ENCODE peak calls at places on chromosomes 3 and 15, in eight cellular contexts. A is Panc1, B is cardiac muscle cell, V is thoracic aorta, X is esophagus squamous epithelium, G is left lung, P is GM06990, O is SK-N-SH. K is an unnamed sample.

GRCh38 chr3:40223856-40224255 is 85.7 kb upstream of the EIF1B start:
- DNase-seq in P (no peak), X (no peak), G (no peak), B (no peak), O (no peak), A (no peak), V (no peak), K (no peak)

GRCh38 chr15:91469627-91470567 is 369.8 kb downstream of the SV2B start:
- DNase-seq in V (no peak), G (no peak), B (no peak), X (no peak), P (peak; percentile 45), A (no peak), O (peak; percentile 14), K (no peak)

GRCh38 chr3:184597783-184598182 is 36.2 kb downstream of the EPHB3 start:
- DNase-seq in X (no peak), G (no peak), A (no peak), O (no peak), V (no peak), P (no peak), B (no peak), K (no peak)

GRCh38 chr15:97652700-97653167 is 307.8 kb upstream of the ARRDC4 start:
- DNase-seq in G (no peak), P (no peak), V (no peak), B (no peak), X (no peak), O (peak; percentile 1), A (no peak), K (no peak)

GRCh38 chr3:135165260-135165659 is 370.2 kb downstream of the EPHB1 start:
- DNase-seq in G (no peak), B (no peak), A (no peak), V (no peak), X (no peak), O (no peak), P (no peak), K (no peak)

GRCh38 chr3:141972394-141972793 is 96.0 kb downstream of the ATP1B3 start:
- DNase-seq in X (no peak), A (no peak), O (no peak), P (no peak), V (no peak), G (no peak), B (peak; percentile 17), K (no peak)

GRCh38 chr3:196208942-196209695 is 2.1 kb downstream of the ZDHHC19 start:
- DNase-seq in B (no peak), V (no peak), P (no peak), X (no peak), O (no peak), G (no peak), A (no peak), K (no peak)

GRCh38 chr3:86547697-86548096 is 443.3 kb downstream of the VGLL3 start:
- DNase-seq in A (no peak), P (no peak), B (no peak), O (no peak), G (no peak), X (no peak), V (no peak), K (no peak)

GRCh38 chr3:81666502-81667121 is 94.8 kb downstream of the GBE1 start:
- DNase-seq in A (no peak), V (no peak), X (no peak), O (peak; percentile 14), P (no peak), G (no peak), B (peak; percentile 49), K (no peak)

GRCh38 chr15:42921049-42921731 is 612 bp upstream of the TTBK2 start:
- DNase-seq in P (no peak), V (no peak), O (peak; percentile 7), A (no peak), G (peak; percentile 38), B (peak; percentile 44), X (no peak), K (no peak)

GRCh38 chr3:58173670-58174472 is 36.9 kb downstream of the DNASE1L3 start:
- DNase-seq in A (no peak), B (peak; percentile 24), X (no peak), O (peak; percentile 63), P (no peak), G (no peak), V (no peak), K (no peak)

GRCh38 chr3:25086721-25087120 is 341.3 kb upstream of the RARB start:
- DNase-seq in V (no peak), B (no peak), O (no peak), A (no peak), P (no peak), X (no peak), G (no peak), K (no peak)

DNA sequence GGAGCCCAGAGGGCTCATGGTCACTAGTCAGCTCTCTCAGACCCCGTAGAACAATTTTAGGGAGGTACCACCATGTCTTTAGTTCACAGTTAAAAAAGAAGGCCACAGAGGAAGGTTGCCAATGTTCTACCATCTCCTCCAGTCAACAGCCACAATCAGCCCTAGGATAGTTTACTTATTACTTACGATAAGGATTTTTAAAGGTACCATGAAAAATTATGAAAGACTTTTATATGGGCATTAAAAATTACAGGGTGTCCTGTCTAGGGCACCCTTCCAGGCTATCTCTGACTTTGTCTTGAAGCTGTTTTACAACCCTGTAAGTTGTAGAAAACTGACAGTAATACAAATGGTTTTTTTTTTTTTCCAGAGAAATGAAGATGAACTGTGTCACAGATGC is 57.9 kb downstream of the CAPN7 start:
- DNase-seq in P (no peak), G (no peak), A (no peak), V (no peak), O (no peak), X (no peak), B (no peak), K (no peak)
- H3K36me3 ChIP-seq in P (peaks cover 20% of the 10 kb centered on the region), G (peaks cover 46% of the 10 kb centered on the region), A (no peaks in the 10 kb centered on the region), V (peaks cover 14% of the 10 kb centered on the region), O (peaks cover 18% of the 10 kb centered on the region), X (peaks cover 9% of the 10 kb centered on the region), B (no peaks in the 10 kb centered on the region), K (peaks cover 31% of the 10 kb centered on the region)

GRCh38 chr3:126438186-126438585 is 37.5 kb downstream of the ZXDC start:
- DNase-seq in V (no peak), O (peak; percentile 16), B (no peak), P (no peak), X (no peak), A (no peak), G (no peak), K (peak; percentile 9)
- H3K36me3 ChIP-seq in V (peaks cover 22% of the 10 kb centered on the region), O (peaks cover 21% of the 10 kb centered on the region), B (peaks cover 19% of the 10 kb centered on the region), P (peaks cover 4% of the 10 kb centered on the region), X (peaks cover 25% of the 10 kb centered on the region), A (no peaks in the 10 kb centered on the region), G (peaks cover 99% of the 10 kb centered on the region), K (peaks cover 50% of the 10 kb centered on the region)

GRCh38 chr15:34904527-34904926 is 65.0 kb downstream of the AQR start:
- DNase-seq in X (no peak), G (no peak), V (no peak), A (no peak), O (no peak), P (no peak), B (peak; percentile 5), K (no peak)
- H3K36me3 ChIP-seq in X (no peaks in the 10 kb centered on the region), G (peaks cover 78% of the 10 kb centered on the region), V (peaks cover 21% of the 10 kb centered on the region), A (peaks cover 15% of the 10 kb centered on the region), O (peaks cover 83% of the 10 kb centered on the region), P (peaks cover 4% of the 10 kb centered on the region), B (peaks cover 17% of the 10 kb centered on the region), K (peaks cover 12% of the 10 kb centered on the region)

DNA sequence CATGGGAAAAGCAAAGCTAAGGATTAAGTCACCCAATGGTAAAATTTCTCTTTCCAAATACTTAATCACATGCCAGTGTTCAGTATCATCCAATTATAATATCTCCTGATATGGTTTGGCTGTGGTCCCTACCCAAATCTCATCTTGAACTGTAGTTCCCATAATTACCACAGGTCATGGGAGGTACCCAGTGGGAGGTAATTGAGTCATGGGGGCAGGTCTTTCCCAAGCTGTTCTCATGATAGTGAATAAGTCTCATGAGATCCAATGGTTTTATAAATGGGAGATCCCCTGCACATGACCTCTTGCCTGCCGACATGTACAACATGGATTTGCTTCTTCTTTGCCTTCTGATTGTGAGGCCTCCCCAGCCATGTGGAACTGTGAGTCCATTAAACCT is 26.1 kb upstream of the NMB start:
- DNase-seq in X (no peak), P (no peak), A (no peak), O (no peak), G (no peak), V (no peak), B (peak; percentile 52), K (no peak)
- H3K36me3 ChIP-seq in X (no peaks in the 10 kb centered on the region), P (peaks cover 3% of the 10 kb centered on the region), A (peaks cover 11% of the 10 kb centered on the region), O (peaks cover 22% of the 10 kb centered on the region), G (peaks cover 84% of the 10 kb centered on the region), V (peaks cover 24% of the 10 kb centered on the region), B (peaks cover 39% of the 10 kb centered on the region), K (peaks cover 25% of the 10 kb centered on the region)

GRCh38 chr3:46913644-46914043 is 36.1 kb downstream of the PTH1R start:
- DNase-seq in G (peak; percentile 23), V (no peak), O (no peak), A (no peak), P (no peak), X (no peak), B (peak; percentile 84), K (no peak)
- H3K36me3 ChIP-seq in G (peaks cover 34% of the 10 kb centered on the region), V (peaks cover 6% of the 10 kb centered on the region), O (peaks cover 14% of the 10 kb centered on the region), A (peaks cover 2% of the 10 kb centered on the region), P (no peaks in the 10 kb centered on the region), X (no peaks in the 10 kb centered on the region), B (peaks cover 5% of the 10 kb centered on the region), K (peaks cover 20% of the 10 kb centered on the region)

GRCh38 chr3:11560746-11561145 is 83.0 kb downstream of the VGLL4 start:
- DNase-seq in V (no peak), B (no peak), O (no peak), A (no peak), G (no peak), X (no peak), P (no peak), K (no peak)

GRCh38 chr3:11558002-11558401 is 85.7 kb downstream of the VGLL4 start:
- DNase-seq in V (no peak), O (no peak), P (no peak), B (peak; percentile 63), X (no peak), A (no peak), G (no peak), K (no peak)

GRCh38 chr3:11559816-11560633 is 83.7 kb downstream of the VGLL4 start:
- DNase-seq in B (no peak), A (no peak), O (no peak), V (no peak), X (no peak), P (no peak), G (peak; percentile 29), K (no peak)

GRCh38 chr3:11558461-11558903 is 85.2 kb downstream of the VGLL4 start:
- DNase-seq in G (peak; percentile 32), X (no peak), A (no peak), P (no peak), B (no peak), O (no peak), V (no peak), K (no peak)

GRCh38 chr3:11558918-11559815 is 84.5 kb downstream of the VGLL4 start:
- DNase-seq in A (no peak), P (no peak), X (no peak), V (no peak), G (no peak), B (no peak), O (no peak), K (no peak)
- H3K36me3 ChIP-seq in A (peaks cover 2% of the 10 kb centered on the region), P (peaks cover 32% of the 10 kb centered on the region), X (peaks cover 17% of the 10 kb centered on the region), V (peaks cover 11% of the 10 kb centered on the region), G (peaks cover 78% of the 10 kb centered on the region), B (peaks cover 35% of the 10 kb centered on the region), O (peaks cover 65% of the 10 kb centered on the region), K (peaks cover 44% of the 10 kb centered on the region)

GRCh38 chr3:156332304-156332703 is 211.9 kb downstream of the KCNAB1 start:
- DNase-seq in P (no peak), O (no peak), A (no peak), V (no peak), B (no peak), X (no peak), G (no peak), K (no peak)
- H3K36me3 ChIP-seq in P (no peaks in the 10 kb centered on the region), O (peaks cover 4% of the 10 kb centered on the region), A (no peaks in the 10 kb centered on the region), V (no peaks in the 10 kb centered on the region), B (no peaks in the 10 kb centered on the region), X (no peaks in the 10 kb centered on the region), G (no peaks in the 10 kb centered on the region), K (no peaks in the 10 kb centered on the region)

K was measured in right atrium auricular region.